ENCODE peak calls at places on chromosome 6, in four cellular contexts. One of them, this sample, is unnamed.

GRCh38 chr6:139954463-139955071 is 580.1 kb upstream of the CITED2 start:
- DNase-seq in heart right ventricle: no peak
- DNase-seq in fibroblast of pulmonary artery: no peak
- DNase-seq in fibroblast of gingiva: no peak
- DNase-seq in this sample: no peak

GRCh38 chr6:157428418-157429202 is 47.6 kb downstream of the ZDHHC14 start:
- DNase-seq in heart right ventricle: no peak
- DNase-seq in fibroblast of pulmonary artery: no peak
- DNase-seq in fibroblast of gingiva: no peak
- DNase-seq in this sample: no peak

GRCh38 chr6:127191716-127192115 is 73.2 kb downstream of the RSPO3 start:
- DNase-seq in heart right ventricle: peak
- DNase-seq in fibroblast of pulmonary artery: peak
- DNase-seq in fibroblast of gingiva: peak
- DNase-seq in this sample: no peak

GRCh38 chr6:155174576-155175174 is 89.1 kb upstream of the CLDN20 start:
- DNase-seq in heart right ventricle: peak
- DNase-seq in fibroblast of pulmonary artery: peak
- DNase-seq in fibroblast of gingiva: peak
- DNase-seq in this sample: peak

GRCh38 chr6:32167154-32167760 is 2.9 kb downstream of the EGFL8 start:
- DNase-seq in heart right ventricle: no peak
- DNase-seq in fibroblast of pulmonary artery: no peak
- DNase-seq in fibroblast of gingiva: no peak
- DNase-seq in this sample: no peak

GRCh38 chr6:137013738-137014602 is 30.8 kb downstream of the IL20RA start:
- DNase-seq in heart right ventricle: no peak
- DNase-seq in fibroblast of pulmonary artery: peak
- DNase-seq in fibroblast of gingiva: peak
- DNase-seq in this sample: peak

GRCh38 chr6:150417899-150418824 is 49.4 kb downstream of the IYD start:
- DNase-seq in heart right ventricle: peak
- DNase-seq in fibroblast of pulmonary artery: peak
- DNase-seq in fibroblast of gingiva: peak
- DNase-seq in this sample: peak

GRCh38 chr6:39923394-39923793 is 10.9 kb downstream of the MOCS1 start:
- DNase-seq in heart right ventricle: peak
- DNase-seq in fibroblast of pulmonary artery: no peak
- DNase-seq in fibroblast of gingiva: no peak
- DNase-seq in this sample: no peak

GRCh38 chr6:42984924-42985475 is 630 bp downstream of the PPP2R5D start:
- DNase-seq in heart right ventricle: no peak
- DNase-seq in fibroblast of pulmonary artery: no peak
- DNase-seq in fibroblast of gingiva: no peak
- DNase-seq in this sample: peak

GRCh38 chr6:135870722-135871121 is 19.2 kb downstream of the PDE7B start:
- DNase-seq in heart right ventricle: no peak
- DNase-seq in fibroblast of pulmonary artery: peak
- DNase-seq in fibroblast of gingiva: peak
- DNase-seq in this sample: peak

GRCh38 chr6:40778186-40778585 is 191.0 kb upstream of the LRFN2 start:
- DNase-seq in heart right ventricle: no peak
- DNase-seq in fibroblast of pulmonary artery: peak
- DNase-seq in fibroblast of gingiva: no peak
- DNase-seq in this sample: no peak

GRCh38 chr6:422423-423061 is 31.0 kb downstream of the IRF4 start:
- DNase-seq in heart right ventricle: no peak
- DNase-seq in fibroblast of pulmonary artery: peak
- DNase-seq in fibroblast of gingiva: peak
- DNase-seq in this sample: no peak

GRCh38 chr6:16688984-16689636 is 72.2 kb downstream of the ATXN1 start:
- DNase-seq in heart right ventricle: no peak
- DNase-seq in fibroblast of pulmonary artery: peak
- DNase-seq in fibroblast of gingiva: peak
- DNase-seq in this sample: no peak

GRCh38 chr6:98824163-98824906 is 10.0 kb upstream of the POU3F2 start:
- DNase-seq in heart right ventricle: no peak
- DNase-seq in fibroblast of pulmonary artery: no peak
- DNase-seq in fibroblast of gingiva: no peak
- DNase-seq in this sample: peak

GRCh38 chr6:467671-468082 is 76.1 kb downstream of the IRF4 start:
- DNase-seq in heart right ventricle: no peak
- DNase-seq in fibroblast of pulmonary artery: no peak
- DNase-seq in fibroblast of gingiva: no peak
- DNase-seq in this sample: no peak

GRCh38 chr6:75155586-75155985 is 50.3 kb downstream of the COL12A1 start:
- DNase-seq in heart right ventricle: no peak
- DNase-seq in fibroblast of pulmonary artery: no peak
- DNase-seq in fibroblast of gingiva: no peak
- DNase-seq in this sample: no peak

GRCh38 chr6:126907312-126907711 is 211.2 kb upstream of the RSPO3 start:
- DNase-seq in heart right ventricle: no peak
- DNase-seq in fibroblast of pulmonary artery: no peak
- DNase-seq in fibroblast of gingiva: no peak
- DNase-seq in this sample: no peak

This sample was measured in A673.